ENCODE peak calls at places on chromosomes 2 and 18, in nine cellular contexts. W is fibroblast of lung, I is HL-60, U is psoas muscle, H is uterus, N is sigmoid colon, K is bronchial epithelial cell, T is mammary epithelial cell, A is Peyer's patch. R is an unnamed sample.

GRCh38 chr2:173545364-173545734 is 190.7 kb downstream of the CDCA7 start:
- DNase-seq in W (no peak), I (no peak), U (no peak), H (no peak), N (no peak), K (no peak), T (no peak), A (no peak), R (no peak)

GRCh38 chr2:181805228-181806038 is 86.1 kb upstream of the ITPRID2 start:
- DNase-seq in W (peak; percentile 35), I (peak; percentile 18), U (no peak), H (no peak), N (no peak), K (no peak), T (no peak), A (no peak), R (no peak)

GRCh38 chr2:151523825-151524224 is 114.1 kb downstream of the RIF1 start:
- DNase-seq in W (no peak), I (no peak), U (no peak), H (no peak), N (no peak), K (peak; percentile 46), T (peak; percentile 11), A (no peak), R (no peak)

GRCh38 chr2:31580321-31581117 is at the start of gene SRD5A2:
- DNase-seq in W (no peak), I (no peak), U (no peak), H (no peak), N (no peak), K (no peak), T (peak; percentile 27), A (no peak), R (no peak)

GRCh38 chr2:60553496-60553991 is at the start of gene BCL11A:
- DNase-seq in W (peak; percentile 71), I (peak; percentile 93), U (no peak), H (no peak), N (peak; percentile 90), K (peak; percentile 83), T (peak; percentile 78), A (peak; percentile 87), R (peak; percentile 74)

GRCh38 chr2:29528891-29529520 is 392.4 kb downstream of the ALK start:
- DNase-seq in W (peak; percentile 52), I (no peak), U (peak; percentile 38), H (no peak), N (no peak), K (no peak), T (no peak), A (peak; percentile 63), R (no peak)

GRCh38 chr2:84678214-84678613 is 161.9 kb downstream of the DNAH6 start:
- DNase-seq in W (no peak), I (no peak), U (no peak), H (no peak), N (no peak), K (no peak), T (no peak), A (no peak), R (no peak)

GRCh38 chr18:60019463-60019840 is 119.7 kb downstream of the PMAIP1 start:
- DNase-seq in W (peak; percentile 74), I (no peak), U (no peak), H (no peak), N (no peak), K (peak; percentile 75), T (no peak), A (no peak), R (peak; percentile 80)

GRCh38 chr2:217142649-217143266 is 282.9 kb upstream of the TNP1 start:
- DNase-seq in W (no peak), I (no peak), U (no peak), H (no peak), N (no peak), K (peak; percentile 37), T (peak; percentile 17), A (no peak), R (no peak)

GRCh38 chr2:57460875-57461274 is 585.7 kb upstream of the VRK2 start:
- DNase-seq in W (no peak), I (no peak), U (no peak), H (no peak), N (no peak), K (no peak), T (no peak), A (no peak), R (no peak)

GRCh38 chr2:198017068-198017467 is 212.7 kb downstream of the PLCL1 start:
- DNase-seq in W (no peak), I (no peak), U (no peak), H (no peak), N (no peak), K (no peak), T (no peak), A (no peak), R (no peak)

GRCh38 chr2:57182941-57183340 is 863.7 kb upstream of the VRK2 start:
- DNase-seq in W (no peak), I (no peak), U (no peak), H (no peak), N (no peak), K (no peak), T (no peak), A (no peak), R (no peak)

GRCh38 chr2:1039549-1039948 is 88.9 kb downstream of the SNTG2 start:
- DNase-seq in W (no peak), I (no peak), U (no peak), H (no peak), N (no peak), K (no peak), T (no peak), A (no peak), R (no peak)

GRCh38 chr2:105731511-105731910 is 13.2 kb upstream of the NCK2 start:
- DNase-seq in W (no peak), I (no peak), U (no peak), H (no peak), N (no peak), K (no peak), T (no peak), A (no peak), R (no peak)

GRCh38 chr2:207397917-207398655 is 131.7 kb upstream of the CREB1 start:
- DNase-seq in W (no peak), I (no peak), U (no peak), H (no peak), N (no peak), K (no peak), T (no peak), A (no peak), R (no peak)

GRCh38 chr2:238720232-238720672 is 127.6 kb upstream of the TWIST2 start:
- DNase-seq in W (peak; percentile 38), I (peak; percentile 20), U (no peak), H (no peak), N (no peak), K (peak; percentile 99), T (peak; percentile 100), A (peak; percentile 65), R (peak; percentile 100)

GRCh38 chr2:88600038-88600465 is 27.2 kb downstream of the EIF2AK3 start:
- DNase-seq in W (peak; percentile 97), I (peak; percentile 13), U (no peak), H (peak; percentile 37), N (no peak), K (peak; percentile 100), T (peak; percentile 98), A (peak; percentile 79), R (peak; percentile 100)

GRCh38 chr2:10151462-10151861 is 28.9 kb downstream of the RRM2 start:
- DNase-seq in W (no peak), I (no peak), U (no peak), H (no peak), N (peak; percentile 30), K (no peak), T (no peak), A (no peak), R (no peak)

GRCh38 chr18:39806519-39806918 is 2148.5 kb upstream of the PIK3C3 start:
- DNase-seq in W (peak; percentile 41), I (no peak), U (no peak), H (no peak), N (no peak), K (peak; percentile 41), T (peak; percentile 41), A (no peak), R (no peak)

GRCh38 chr2:102027036-102027702 is 35.4 kb downstream of the IL1R2 start:
- DNase-seq in W (peak; percentile 79), I (no peak), U (no peak), H (peak; percentile 42), N (no peak), K (peak; percentile 62), T (peak; percentile 70), A (no peak), R (peak; percentile 73)

DNA sequence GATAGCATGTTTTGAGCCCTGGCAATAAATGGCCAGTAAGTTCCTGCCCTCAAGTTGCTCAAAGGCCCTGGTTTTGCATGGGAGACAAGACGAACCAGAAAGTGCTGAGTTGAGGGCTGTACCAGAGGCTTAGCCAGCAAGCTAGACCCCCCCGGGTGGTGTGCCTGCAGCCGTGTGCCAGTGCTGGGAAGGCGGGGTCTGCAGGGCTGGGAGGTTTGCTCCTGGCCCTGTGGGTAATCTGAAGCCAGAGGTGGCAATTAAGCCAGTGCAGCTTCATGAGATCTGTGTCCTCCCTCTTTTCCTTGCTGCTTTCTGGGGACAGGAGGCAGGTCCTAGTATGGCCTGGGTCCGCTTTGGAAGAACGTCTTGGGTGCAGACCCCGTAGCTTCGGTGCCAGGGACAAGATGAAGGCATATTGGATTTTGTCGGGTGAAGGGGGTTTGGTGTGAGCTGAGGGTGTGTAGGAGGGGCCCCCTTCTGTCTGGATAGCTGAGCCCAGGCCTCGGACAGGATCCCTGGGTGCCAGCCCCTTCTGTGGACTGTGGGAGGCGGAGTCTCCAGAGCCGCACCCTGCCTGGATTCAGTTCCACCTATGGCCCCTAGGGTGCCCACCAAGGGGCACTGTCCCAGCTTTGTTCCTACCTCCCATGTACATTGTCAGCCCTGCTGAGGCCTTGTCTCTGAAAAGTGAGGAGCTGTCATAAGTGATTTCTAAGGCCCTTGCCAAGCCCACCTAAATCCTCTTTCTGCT is 15.6 kb downstream of the ATOH8 start:
- DNase-seq in W (no peak), I (no peak), U (peak; percentile 31), H (no peak), N (no peak), K (no peak), T (no peak), A (no peak), R (no peak)
- TF ChIP-seq CTCF in W (peak; percentile 16), I (peak; percentile 16), U (peak; percentile 9), H (no peak), N (no peak), K (peak; percentile 17), T (no peak), A (no peak), R (peak; percentile 25)

GRCh38 chr2:159797468-159798375 is at the start of gene CD302:
- DNase-seq in W (peak; percentile 66), I (peak; percentile 41), U (peak; percentile 81), H (peak; percentile 64), N (peak; percentile 84), K (no peak), T (peak; percentile 21), A (peak; percentile 72), R (no peak)
- H3K27me3 ChIP-seq in W (peaks cover 6% of the 10 kb centered on the region), I (no peaks in the 10 kb centered on the region), U (peaks cover 14% of the 10 kb centered on the region), H (no peaks in the 10 kb centered on the region), N (no peaks in the 10 kb centered on the region), K (peaks cover 1% of the 10 kb centered on the region), T (peaks cover 2% of the 10 kb centered on the region), A (no peaks in the 10 kb centered on the region), R (peaks cover 50% of the 10 kb centered on the region)

GRCh38 chr2:130376433-130377293 is 20.8 kb downstream of the PTPN18 start:
- DNase-seq in W (no peak), I (no peak), U (no peak), H (no peak), N (peak; percentile 28), K (no peak), T (no peak), A (no peak), R (no peak)
- TF ChIP-seq CTCF in W (no peak), I (no peak), U (no peak), H (no peak), N (no peak), K (peak; percentile 1), T (no peak), A (no peak), R (no peak)

GRCh38 chr2:20664071-20664390 is 2.9 kb upstream of the GDF7 start:
- DNase-seq in W (no peak), I (no peak), U (no peak), H (no peak), N (no peak), K (no peak), T (no peak), A (no peak), R (no peak)
- H3K27me3 ChIP-seq in W (peaks cover 70% of the 10 kb centered on the region), I (peaks cover 46% of the 10 kb centered on the region), U (peaks cover 73% of the 10 kb centered on the region), H (peaks cover 6% of the 10 kb centered on the region), N (peaks cover 77% of the 10 kb centered on the region), K (peaks cover 44% of the 10 kb centered on the region), T (peaks cover 50% of the 10 kb centered on the region), A (peaks cover 42% of the 10 kb centered on the region), R (peaks cover 80% of the 10 kb centered on the region)

R was measured in foreskin keratinocyte.